ENCODE peak calls at places on chromosome 2, in ten cellular contexts. One of them, this sample, is unnamed. For H3K4me1, the result is how much of the 10 kb centered on the place peaks cover.

GRCh38 chr2:65565681-65566080 is 133.3 kb upstream of the SPRED2 start:
- DNase-seq in CD8-positive, alpha-beta memory T cell: no peak
- DNase-seq in mesendoderm: no peak
- DNase-seq in breast epithelium: no peak
- DNase-seq in spleen: peak
- DNase-seq in A549: no peak
- DNase-seq in upper lobe of right lung: no peak
- DNase-seq in mucosa of descending colon: no peak
- DNase-seq in endothelial cell of umbilical vein: no peak
- DNase-seq in Panc1: no peak
- DNase-seq in this sample: no peak

GRCh38 chr2:213253162-213253561 is 31.1 kb upstream of the SPAG16 start:
- DNase-seq in CD8-positive, alpha-beta memory T cell: no peak
- DNase-seq in endothelial cell of umbilical vein: no peak
- DNase-seq in spleen: no peak
- DNase-seq in Panc1: no peak
- DNase-seq in mucosa of descending colon: no peak
- DNase-seq in A549: no peak
- DNase-seq in breast epithelium: no peak
- DNase-seq in upper lobe of right lung: no peak
- DNase-seq in mesendoderm: no peak
- DNase-seq in this sample: no peak

GRCh38 chr2:241011296-241011600 is 12.8 kb downstream of the SNED1 start:
- DNase-seq in Panc1: no peak
- DNase-seq in endothelial cell of umbilical vein: no peak
- DNase-seq in A549: no peak
- DNase-seq in upper lobe of right lung: no peak
- DNase-seq in mucosa of descending colon: no peak
- DNase-seq in breast epithelium: peak
- DNase-seq in CD8-positive, alpha-beta memory T cell: no peak
- DNase-seq in mesendoderm: no peak
- DNase-seq in spleen: peak
- DNase-seq in this sample: no peak

GRCh38 chr2:152488075-152488474 is 153.1 kb downstream of the FMNL2 start:
- DNase-seq in breast epithelium: no peak
- DNase-seq in A549: no peak
- DNase-seq in endothelial cell of umbilical vein: no peak
- DNase-seq in upper lobe of right lung: no peak
- DNase-seq in CD8-positive, alpha-beta memory T cell: no peak
- DNase-seq in mucosa of descending colon: no peak
- DNase-seq in spleen: no peak
- DNase-seq in mesendoderm: no peak
- DNase-seq in Panc1: no peak
- DNase-seq in this sample: no peak

GRCh38 chr2:241878007-241878970 is 8.8 kb downstream of the RTP5 start:
- DNase-seq in breast epithelium: peak
- DNase-seq in upper lobe of right lung: peak
- DNase-seq in A549: peak
- DNase-seq in mucosa of descending colon: peak
- DNase-seq in CD8-positive, alpha-beta memory T cell: peak
- DNase-seq in Panc1: no peak
- DNase-seq in spleen: peak
- DNase-seq in endothelial cell of umbilical vein: peak
- DNase-seq in mesendoderm: peak
- DNase-seq in this sample: peak

GRCh38 chr2:182522428-182522896 is 95.6 kb upstream of the PDE1A start:
- DNase-seq in CD8-positive, alpha-beta memory T cell: no peak
- DNase-seq in mucosa of descending colon: no peak
- DNase-seq in Panc1: no peak
- DNase-seq in breast epithelium: no peak
- DNase-seq in spleen: no peak
- DNase-seq in endothelial cell of umbilical vein: peak
- DNase-seq in A549: no peak
- DNase-seq in mesendoderm: no peak
- DNase-seq in upper lobe of right lung: no peak
- DNase-seq in this sample: peak

GRCh38 chr2:159879061-159879604 is 81.1 kb upstream of the CD302 start:
- DNase-seq in mucosa of descending colon: no peak
- DNase-seq in CD8-positive, alpha-beta memory T cell: no peak
- DNase-seq in endothelial cell of umbilical vein: peak
- DNase-seq in Panc1: no peak
- DNase-seq in A549: no peak
- DNase-seq in breast epithelium: no peak
- DNase-seq in mesendoderm: no peak
- DNase-seq in upper lobe of right lung: no peak
- DNase-seq in spleen: no peak
- DNase-seq in this sample: peak

GRCh38 chr2:213145723-213146242 is 5.6 kb downstream of the IKZF2 start:
- DNase-seq in Panc1: no peak
- DNase-seq in A549: no peak
- DNase-seq in spleen: no peak
- DNase-seq in mesendoderm: no peak
- DNase-seq in breast epithelium: no peak
- DNase-seq in upper lobe of right lung: no peak
- DNase-seq in CD8-positive, alpha-beta memory T cell: no peak
- DNase-seq in mucosa of descending colon: no peak
- DNase-seq in endothelial cell of umbilical vein: no peak
- DNase-seq in this sample: no peak

GRCh38 chr2:1731963-1732768 is 12.1 kb downstream of the PXDN start:
- DNase-seq in breast epithelium: no peak
- DNase-seq in endothelial cell of umbilical vein: no peak
- DNase-seq in mesendoderm: no peak
- DNase-seq in spleen: no peak
- DNase-seq in CD8-positive, alpha-beta memory T cell: no peak
- DNase-seq in A549: no peak
- DNase-seq in mucosa of descending colon: no peak
- DNase-seq in upper lobe of right lung: no peak
- DNase-seq in Panc1: no peak
- DNase-seq in this sample: peak

DNA sequence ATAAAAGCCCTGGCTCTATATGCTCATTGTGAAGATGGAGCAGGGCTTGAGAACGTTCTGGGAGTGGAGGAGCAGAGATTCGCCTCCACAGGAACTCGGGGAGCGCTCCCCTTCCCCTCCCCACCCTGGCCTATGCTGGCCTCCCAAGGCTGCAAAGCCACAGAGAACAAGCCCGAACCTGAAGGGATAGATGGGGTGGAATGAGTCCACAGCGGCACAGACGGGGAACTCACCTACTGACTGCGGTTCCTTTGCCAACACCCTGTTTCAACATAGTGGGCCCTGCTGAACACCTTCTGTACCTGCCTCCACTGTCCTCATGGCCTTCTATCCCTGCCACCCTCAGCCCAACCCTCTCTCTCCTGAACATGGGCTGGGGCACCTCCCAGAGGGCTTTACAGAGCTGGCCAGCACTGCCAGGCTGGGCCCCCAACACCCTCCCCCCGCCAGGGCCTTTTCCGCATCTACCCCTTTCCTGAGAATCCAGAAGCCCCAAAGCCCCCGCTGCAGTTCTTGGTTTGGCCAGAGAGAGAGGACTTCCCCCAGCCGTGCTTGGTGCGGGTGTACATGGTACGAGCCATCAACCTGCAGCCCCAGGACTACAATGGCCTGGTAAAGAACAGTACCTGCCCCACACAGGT is 41.5 kb downstream of the LMAN2L start:
- DNase-seq in A549: no peak
- DNase-seq in CD8-positive, alpha-beta memory T cell: no peak
- DNase-seq in spleen: no peak
- DNase-seq in upper lobe of right lung: no peak
- DNase-seq in breast epithelium: no peak
- DNase-seq in mesendoderm: no peak
- DNase-seq in endothelial cell of umbilical vein: no peak
- DNase-seq in mucosa of descending colon: no peak
- DNase-seq in Panc1: no peak
- DNase-seq in this sample: no peak
- H3K4me1 ChIP-seq in A549: under half
- H3K4me1 ChIP-seq in CD8-positive, alpha-beta memory T cell: under half
- H3K4me1 ChIP-seq in spleen: under half
- H3K4me1 ChIP-seq in upper lobe of right lung: under half
- H3K4me1 ChIP-seq in breast epithelium: under half
- H3K4me1 ChIP-seq in mesendoderm: under half
- H3K4me1 ChIP-seq in endothelial cell of umbilical vein: under half
- H3K4me1 ChIP-seq in mucosa of descending colon: under half
- H3K4me1 ChIP-seq in Panc1: under half
- H3K4me1 ChIP-seq in this sample: under half

DNA sequence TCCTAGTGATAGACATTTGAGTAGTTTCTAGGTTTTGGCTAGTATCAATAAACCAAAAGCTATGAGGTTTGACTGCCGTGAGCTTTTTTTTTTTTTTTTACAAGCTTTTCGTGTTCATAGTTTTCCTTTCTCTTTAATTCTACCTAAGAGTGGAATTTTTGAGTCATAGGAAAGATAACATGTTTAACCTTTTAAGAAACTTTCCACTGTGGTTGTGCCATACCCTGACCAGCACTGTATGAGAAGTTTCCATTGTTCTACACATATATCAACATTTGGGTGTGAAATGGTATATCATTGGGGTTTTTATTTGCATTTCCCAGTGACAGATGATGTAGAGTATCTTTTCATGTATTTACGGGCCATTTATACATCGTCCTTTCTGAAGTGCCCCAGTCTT is 31.7 kb downstream of the UBE2F start:
- DNase-seq in mucosa of descending colon: no peak
- DNase-seq in mesendoderm: no peak
- DNase-seq in breast epithelium: no peak
- DNase-seq in A549: no peak
- DNase-seq in endothelial cell of umbilical vein: peak
- DNase-seq in upper lobe of right lung: no peak
- DNase-seq in spleen: no peak
- DNase-seq in Panc1: no peak
- DNase-seq in CD8-positive, alpha-beta memory T cell: no peak
- DNase-seq in this sample: peak
- H3K4me3 ChIP-seq in mucosa of descending colon: no peak
- H3K4me3 ChIP-seq in mesendoderm: no peak
- H3K4me3 ChIP-seq in breast epithelium: no peak
- H3K4me3 ChIP-seq in A549: no peak
- H3K4me3 ChIP-seq in endothelial cell of umbilical vein: no peak
- H3K4me3 ChIP-seq in upper lobe of right lung: no peak
- H3K4me3 ChIP-seq in spleen: no peak
- H3K4me3 ChIP-seq in Panc1: no peak
- H3K4me3 ChIP-seq in CD8-positive, alpha-beta memory T cell: no peak
- H3K4me3 ChIP-seq in this sample: no peak

GRCh38 chr2:121075006-121075545 is 209.9 kb downstream of the TFCP2L1 start:
- DNase-seq in mucosa of descending colon: peak
- DNase-seq in upper lobe of right lung: no peak
- DNase-seq in Panc1: peak
- DNase-seq in endothelial cell of umbilical vein: peak
- DNase-seq in mesendoderm: peak
- DNase-seq in breast epithelium: no peak
- DNase-seq in spleen: no peak
- DNase-seq in A549: peak
- DNase-seq in CD8-positive, alpha-beta memory T cell: no peak
- DNase-seq in this sample: peak

GRCh38 chr2:121078869-121079268 is 206.1 kb downstream of the TFCP2L1 start:
- DNase-seq in CD8-positive, alpha-beta memory T cell: no peak
- DNase-seq in spleen: no peak
- DNase-seq in mucosa of descending colon: no peak
- DNase-seq in mesendoderm: no peak
- DNase-seq in upper lobe of right lung: no peak
- DNase-seq in breast epithelium: no peak
- DNase-seq in endothelial cell of umbilical vein: no peak
- DNase-seq in A549: no peak
- DNase-seq in Panc1: no peak
- DNase-seq in this sample: no peak

GRCh38 chr2:121076501-121076820 is 208.5 kb downstream of the TFCP2L1 start:
- DNase-seq in A549: no peak
- DNase-seq in endothelial cell of umbilical vein: no peak
- DNase-seq in mesendoderm: no peak
- DNase-seq in upper lobe of right lung: no peak
- DNase-seq in CD8-positive, alpha-beta memory T cell: no peak
- DNase-seq in mucosa of descending colon: no peak
- DNase-seq in breast epithelium: no peak
- DNase-seq in spleen: no peak
- DNase-seq in Panc1: no peak
- DNase-seq in this sample: no peak

GRCh38 chr2:121075641-121076500 is 209.1 kb downstream of the TFCP2L1 start:
- DNase-seq in mucosa of descending colon: no peak
- DNase-seq in A549: peak
- DNase-seq in upper lobe of right lung: no peak
- DNase-seq in breast epithelium: no peak
- DNase-seq in spleen: no peak
- DNase-seq in CD8-positive, alpha-beta memory T cell: no peak
- DNase-seq in mesendoderm: peak
- DNase-seq in endothelial cell of umbilical vein: no peak
- DNase-seq in Panc1: no peak
- DNase-seq in this sample: no peak

DNA sequence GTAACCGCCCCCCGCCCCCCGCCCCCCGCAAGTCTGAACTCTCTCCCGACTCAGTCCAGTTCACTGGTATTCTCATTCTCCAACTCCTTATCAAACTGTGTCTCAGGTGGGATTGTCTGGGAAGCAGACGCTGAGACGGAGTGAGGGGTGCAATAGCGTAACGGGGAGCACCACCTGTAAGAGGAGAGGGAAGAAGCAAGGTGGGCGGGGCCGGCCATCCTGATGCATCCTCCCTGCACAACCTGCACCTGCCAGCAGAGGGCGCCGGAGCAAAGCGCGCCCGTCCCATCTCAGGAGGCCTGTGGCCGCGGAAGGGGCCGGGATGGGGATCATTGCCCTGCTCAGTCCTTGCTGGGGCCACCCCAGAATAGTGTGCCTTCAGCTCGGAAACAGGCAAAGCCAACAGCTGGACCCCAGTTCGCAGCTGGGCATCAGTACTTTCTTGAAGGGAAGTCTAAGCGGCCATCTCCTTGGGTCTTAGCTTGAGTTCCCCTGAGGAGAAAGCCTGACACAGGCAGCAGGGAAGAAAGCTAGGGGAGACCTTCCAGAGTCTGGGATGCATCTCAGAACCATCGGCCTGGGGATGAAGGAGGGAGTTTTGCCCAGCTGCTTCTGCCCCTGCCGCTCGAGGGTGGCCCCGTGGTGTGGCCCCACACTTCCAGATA is 208.0 kb downstream of the TFCP2L1 start:
- DNase-seq in Panc1: no peak
- DNase-seq in endothelial cell of umbilical vein: peak
- DNase-seq in A549: peak
- DNase-seq in mesendoderm: peak
- DNase-seq in CD8-positive, alpha-beta memory T cell: peak
- DNase-seq in spleen: peak
- DNase-seq in breast epithelium: peak
- DNase-seq in mucosa of descending colon: peak
- DNase-seq in upper lobe of right lung: peak
- DNase-seq in this sample: peak
- H3K4me1 ChIP-seq in Panc1: under half
- H3K4me1 ChIP-seq in endothelial cell of umbilical vein: under half
- H3K4me1 ChIP-seq in A549: under half
- H3K4me1 ChIP-seq in mesendoderm: under half
- H3K4me1 ChIP-seq in CD8-positive, alpha-beta memory T cell: under half
- H3K4me1 ChIP-seq in spleen: under half
- H3K4me1 ChIP-seq in breast epithelium: under half
- H3K4me1 ChIP-seq in mucosa of descending colon: under half
- H3K4me1 ChIP-seq in upper lobe of right lung: under half
- H3K4me1 ChIP-seq in this sample: under half

DNA sequence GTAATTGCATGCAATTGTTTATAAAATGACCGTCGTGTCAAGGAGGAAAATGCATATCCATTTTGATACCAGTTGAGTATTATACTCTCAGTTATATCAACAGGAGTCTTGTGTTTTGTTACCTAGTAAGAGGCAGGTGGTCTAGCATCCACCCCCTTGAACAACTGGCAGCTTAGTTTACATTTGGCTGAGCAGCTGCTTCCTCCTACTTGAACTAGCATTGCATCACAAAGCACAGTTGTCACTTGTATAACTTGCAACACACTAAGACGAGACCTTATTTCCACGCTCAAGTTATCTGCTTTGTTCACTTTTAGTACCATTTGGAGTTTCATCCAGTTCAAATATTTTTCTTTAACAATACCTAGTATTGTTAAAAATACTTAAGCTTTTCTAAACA is 75.4 kb upstream of the UBE2E3 start:
- DNase-seq in mesendoderm: no peak
- DNase-seq in breast epithelium: no peak
- DNase-seq in mucosa of descending colon: no peak
- DNase-seq in Panc1: no peak
- DNase-seq in endothelial cell of umbilical vein: no peak
- DNase-seq in CD8-positive, alpha-beta memory T cell: no peak
- DNase-seq in upper lobe of right lung: no peak
- DNase-seq in spleen: no peak
- DNase-seq in A549: no peak
- DNase-seq in this sample: no peak
- H3K4me3 ChIP-seq in mesendoderm: no peak
- H3K4me3 ChIP-seq in breast epithelium: no peak
- H3K4me3 ChIP-seq in mucosa of descending colon: no peak
- H3K4me3 ChIP-seq in Panc1: no peak
- H3K4me3 ChIP-seq in endothelial cell of umbilical vein: no peak
- H3K4me3 ChIP-seq in CD8-positive, alpha-beta memory T cell: no peak
- H3K4me3 ChIP-seq in upper lobe of right lung: no peak
- H3K4me3 ChIP-seq in spleen: no peak
- H3K4me3 ChIP-seq in A549: no peak
- H3K4me3 ChIP-seq in this sample: no peak

This sample was measured in adipocyte.